ENCODE peak calls at places on chromosomes 16 and 17, in six cellular contexts. One of them, this sample, is unnamed.

GRCh38 chr16:83966153-83966696 is 1.8 kb upstream of the NECAB2 start:
- DNase-seq in AG09309: no peak
- DNase-seq in activated CD4-positive, CD25-positive, alpha-beta regulatory T cell: no peak
- DNase-seq in fibroblast of lung: no peak
- DNase-seq in SW 1271: no peak
- DNase-seq in amniotic stem cell: no peak
- DNase-seq in this sample: no peak

GRCh38 chr17:2177235-2177811 is 122.4 kb downstream of the HIC1 start:
- DNase-seq in AG09309: no peak
- DNase-seq in activated CD4-positive, CD25-positive, alpha-beta regulatory T cell: no peak
- DNase-seq in fibroblast of lung: no peak
- DNase-seq in SW 1271: no peak
- DNase-seq in amniotic stem cell: no peak
- DNase-seq in this sample: no peak

GRCh38 chr16:48558269-48558915 is 51.6 kb downstream of the N4BP1 start:
- DNase-seq in AG09309: peak; percentile 25
- DNase-seq in activated CD4-positive, CD25-positive, alpha-beta regulatory T cell: no peak
- DNase-seq in fibroblast of lung: no peak
- DNase-seq in SW 1271: no peak
- DNase-seq in amniotic stem cell: no peak
- DNase-seq in this sample: no peak

GRCh38 chr17:70555723-70556122 is 386.4 kb downstream of the KCNJ2 start:
- DNase-seq in AG09309: no peak
- DNase-seq in activated CD4-positive, CD25-positive, alpha-beta regulatory T cell: no peak
- DNase-seq in fibroblast of lung: no peak
- DNase-seq in SW 1271: no peak
- DNase-seq in amniotic stem cell: no peak
- DNase-seq in this sample: no peak

GRCh38 chr16:58421529-58421928 is 29.3 kb downstream of the GINS3 start:
- DNase-seq in AG09309: no peak
- DNase-seq in activated CD4-positive, CD25-positive, alpha-beta regulatory T cell: no peak
- DNase-seq in fibroblast of lung: peak; percentile 81
- DNase-seq in SW 1271: no peak
- DNase-seq in amniotic stem cell: no peak
- DNase-seq in this sample: no peak

GRCh38 chr16:1708768-1709180 is 2.8 kb downstream of the MAPK8IP3 start:
- DNase-seq in AG09309: no peak
- DNase-seq in activated CD4-positive, CD25-positive, alpha-beta regulatory T cell: no peak
- DNase-seq in fibroblast of lung: peak; percentile 87
- DNase-seq in SW 1271: no peak
- DNase-seq in amniotic stem cell: no peak
- DNase-seq in this sample: no peak

GRCh38 chr16:2482181-2483107 is 7.5 kb downstream of the TBC1D24 start:
- DNase-seq in AG09309: peak; percentile 41
- DNase-seq in activated CD4-positive, CD25-positive, alpha-beta regulatory T cell: no peak
- DNase-seq in fibroblast of lung: peak; percentile 53
- DNase-seq in SW 1271: no peak
- DNase-seq in amniotic stem cell: no peak
- DNase-seq in this sample: no peak

GRCh38 chr16:10610499-10611184 is 30.2 kb upstream of the EMP2 start:
- DNase-seq in AG09309: no peak
- DNase-seq in activated CD4-positive, CD25-positive, alpha-beta regulatory T cell: no peak
- DNase-seq in fibroblast of lung: no peak
- DNase-seq in SW 1271: no peak
- DNase-seq in amniotic stem cell: no peak
- DNase-seq in this sample: no peak

GRCh38 chr16:31008154-31008950 is 2.1 kb downstream of the STX1B start:
- DNase-seq in AG09309: no peak
- DNase-seq in activated CD4-positive, CD25-positive, alpha-beta regulatory T cell: no peak
- DNase-seq in fibroblast of lung: peak; percentile 94
- DNase-seq in SW 1271: no peak
- DNase-seq in amniotic stem cell: peak; percentile 58
- DNase-seq in this sample: no peak

GRCh38 chr17:27565874-27566672 is 64.9 kb upstream of the LGALS9 start:
- DNase-seq in AG09309: no peak
- DNase-seq in activated CD4-positive, CD25-positive, alpha-beta regulatory T cell: no peak
- DNase-seq in fibroblast of lung: peak; percentile 75
- DNase-seq in SW 1271: no peak
- DNase-seq in amniotic stem cell: no peak
- DNase-seq in this sample: no peak

GRCh38 chr17:35774499-35774898 is 13.8 kb downstream of the C17orf50 start:
- DNase-seq in AG09309: no peak
- DNase-seq in activated CD4-positive, CD25-positive, alpha-beta regulatory T cell: no peak
- DNase-seq in fibroblast of lung: peak; percentile 75
- DNase-seq in SW 1271: no peak
- DNase-seq in amniotic stem cell: no peak
- DNase-seq in this sample: no peak

GRCh38 chr16:21704266-21704665 is 40.5 kb downstream of the OTOA start:
- DNase-seq in AG09309: no peak
- DNase-seq in activated CD4-positive, CD25-positive, alpha-beta regulatory T cell: no peak
- DNase-seq in fibroblast of lung: no peak
- DNase-seq in SW 1271: no peak
- DNase-seq in amniotic stem cell: no peak
- DNase-seq in this sample: no peak

GRCh38 chr17:36901506-36901905 is 35.8 kb upstream of the LHX1 start:
- DNase-seq in AG09309: no peak
- DNase-seq in activated CD4-positive, CD25-positive, alpha-beta regulatory T cell: no peak
- DNase-seq in fibroblast of lung: peak; percentile 96
- DNase-seq in SW 1271: no peak
- DNase-seq in amniotic stem cell: no peak
- DNase-seq in this sample: peak; percentile 70

GRCh38 chr17:67276075-67276474 is 31.1 kb upstream of the HELZ start:
- DNase-seq in AG09309: no peak
- DNase-seq in activated CD4-positive, CD25-positive, alpha-beta regulatory T cell: no peak
- DNase-seq in fibroblast of lung: no peak
- DNase-seq in SW 1271: no peak
- DNase-seq in amniotic stem cell: no peak
- DNase-seq in this sample: no peak

GRCh38 chr16:88561485-88562369 is 8.5 kb upstream of the ZC3H18 start:
- DNase-seq in AG09309: no peak
- DNase-seq in activated CD4-positive, CD25-positive, alpha-beta regulatory T cell: no peak
- DNase-seq in fibroblast of lung: peak; percentile 28
- DNase-seq in SW 1271: peak; percentile 63
- DNase-seq in amniotic stem cell: no peak
- DNase-seq in this sample: peak; percentile 63

GRCh38 chr17:4543557-4544026 is 11.6 kb downstream of the MYBBP1A start:
- DNase-seq in AG09309: no peak
- DNase-seq in activated CD4-positive, CD25-positive, alpha-beta regulatory T cell: no peak
- DNase-seq in fibroblast of lung: no peak
- DNase-seq in SW 1271: no peak
- DNase-seq in amniotic stem cell: no peak
- DNase-seq in this sample: no peak

GRCh38 chr17:50280068-50280467 is 5.8 kb downstream of the TMEM92 start:
- DNase-seq in AG09309: no peak
- DNase-seq in activated CD4-positive, CD25-positive, alpha-beta regulatory T cell: no peak
- DNase-seq in fibroblast of lung: no peak
- DNase-seq in SW 1271: no peak
- DNase-seq in amniotic stem cell: no peak
- DNase-seq in this sample: no peak

GRCh38 chr17:43456661-43457361 is 27.0 kb upstream of the DHX8 start:
- DNase-seq in AG09309: no peak
- DNase-seq in activated CD4-positive, CD25-positive, alpha-beta regulatory T cell: no peak
- DNase-seq in fibroblast of lung: peak; percentile 46
- DNase-seq in SW 1271: no peak
- DNase-seq in amniotic stem cell: no peak
- DNase-seq in this sample: no peak

GRCh38 chr17:58184308-58184985 is 8.1 kb upstream of the EPX start:
- DNase-seq in AG09309: no peak
- DNase-seq in activated CD4-positive, CD25-positive, alpha-beta regulatory T cell: no peak
- DNase-seq in fibroblast of lung: peak; percentile 86
- DNase-seq in SW 1271: no peak
- DNase-seq in amniotic stem cell: no peak
- DNase-seq in this sample: no peak